ENCODE peak calls at places on chromosomes 5 and 9, in five cellular contexts. One of them, this sample, is unnamed.

GRCh38 chr5:11110128-11110527 is 349.1 kb upstream of the DAP start:
- DNase-seq in HepG2: no peak
- DNase-seq in WTC11: no peak
- DNase-seq in GM12878: no peak
- DNase-seq in K562: no peak
- DNase-seq in this sample: no peak

GRCh38 chr9:94697972-94698581 is 28.4 kb upstream of the AOPEP start:
- DNase-seq in HepG2: peak
- DNase-seq in WTC11: no peak
- DNase-seq in GM12878: no peak
- DNase-seq in K562: no peak
- DNase-seq in this sample: no peak

GRCh38 chr5:104498281-104498680 is 935.7 kb upstream of the NUDT12 start:
- DNase-seq in HepG2: no peak
- DNase-seq in WTC11: no peak
- DNase-seq in GM12878: no peak
- DNase-seq in K562: no peak
- DNase-seq in this sample: no peak

GRCh38 chr5:179873711-179874110 is 15.1 kb upstream of the MRNIP start:
- DNase-seq in HepG2: no peak
- DNase-seq in WTC11: no peak
- DNase-seq in GM12878: no peak
- DNase-seq in K562: no peak
- DNase-seq in this sample: no peak

GRCh38 chr5:142087920-142088679 is 20.5 kb upstream of the NDFIP1 start:
- DNase-seq in HepG2: no peak
- DNase-seq in WTC11: no peak
- DNase-seq in GM12878: no peak
- DNase-seq in K562: no peak
- DNase-seq in this sample: no peak

GRCh38 chr5:143454936-143455516 is 51.5 kb upstream of the NR3C1 start:
- DNase-seq in HepG2: no peak
- DNase-seq in WTC11: no peak
- DNase-seq in GM12878: no peak
- DNase-seq in K562: no peak
- DNase-seq in this sample: no peak

GRCh38 chr9:79592736-79593493 is 21.1 kb downstream of the TLE4 start:
- DNase-seq in HepG2: no peak
- DNase-seq in WTC11: no peak
- DNase-seq in GM12878: no peak
- DNase-seq in K562: no peak
- DNase-seq in this sample: no peak

GRCh38 chr5:178291969-178292825 is 59.6 kb upstream of the PHYKPL start:
- DNase-seq in HepG2: no peak
- DNase-seq in WTC11: no peak
- DNase-seq in GM12878: no peak
- DNase-seq in K562: no peak
- DNase-seq in this sample: no peak

GRCh38 chr5:50744761-50745160 is 78.3 kb downstream of the PARP8 start:
- DNase-seq in HepG2: no peak
- DNase-seq in WTC11: no peak
- DNase-seq in GM12878: peak
- DNase-seq in K562: no peak
- DNase-seq in this sample: no peak
- TF ChIP-seq ATF2 in HepG2: no peak
- TF ChIP-seq ATF2 in WTC11: no peak
- TF ChIP-seq ATF2 in GM12878: no peak
- TF ChIP-seq ATF2 in K562: no peak
- TF ChIP-seq ATF2 in this sample: no peak

GRCh38 chr5:146068977-146069779 is 36.2 kb downstream of the PLAC8L1 start:
- DNase-seq in HepG2: no peak
- DNase-seq in WTC11: no peak
- DNase-seq in GM12878: no peak
- DNase-seq in K562: no peak
- DNase-seq in this sample: no peak
- TF ChIP-seq ATF2 in HepG2: no peak
- TF ChIP-seq ATF2 in WTC11: no peak
- TF ChIP-seq ATF2 in GM12878: no peak
- TF ChIP-seq ATF2 in K562: no peak
- TF ChIP-seq ATF2 in this sample: no peak

GRCh38 chr5:98774192-98775046 is 956 bp downstream of the RGMB start:
- DNase-seq in HepG2: peak
- DNase-seq in WTC11: peak
- DNase-seq in GM12878: no peak
- DNase-seq in K562: no peak
- DNase-seq in this sample: no peak
- TF ChIP-seq ATF2 in HepG2: no peak
- TF ChIP-seq ATF2 in WTC11: no peak
- TF ChIP-seq ATF2 in GM12878: no peak
- TF ChIP-seq ATF2 in K562: no peak
- TF ChIP-seq ATF2 in this sample: no peak

DNA sequence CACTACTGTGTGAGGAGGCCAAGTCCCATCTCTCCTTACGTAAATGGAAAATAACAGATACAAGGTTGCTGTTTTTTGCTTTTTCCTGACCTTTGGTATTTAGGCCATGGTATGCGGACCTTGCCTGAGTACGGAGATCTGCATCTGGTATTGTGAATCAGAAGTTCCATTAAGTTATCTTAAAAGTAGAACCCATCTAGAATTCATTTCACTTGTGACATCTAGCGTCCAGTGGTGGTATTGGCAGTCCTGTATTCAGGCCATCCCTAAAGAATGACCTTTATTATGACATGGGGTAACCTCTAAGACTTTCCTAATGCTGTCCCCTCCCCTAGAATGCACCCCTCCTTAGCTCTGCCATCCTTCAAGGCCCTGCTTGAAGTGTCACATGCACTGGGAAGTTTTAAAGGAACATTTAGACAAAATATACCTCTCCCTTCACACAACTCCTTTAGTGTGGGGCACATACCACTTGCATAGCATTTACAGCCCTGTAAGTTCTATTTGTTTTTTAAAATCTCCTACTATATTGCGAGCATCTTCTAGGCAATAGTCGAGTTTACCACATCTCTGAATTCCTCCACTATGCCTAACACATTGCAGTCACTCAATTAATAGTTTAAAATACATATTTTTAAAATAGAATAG is 1.9 kb upstream of the SPDL1 start:
- DNase-seq in HepG2: peak
- DNase-seq in WTC11: peak
- DNase-seq in GM12878: no peak
- DNase-seq in K562: peak
- DNase-seq in this sample: peak
- TF ChIP-seq ATF2 in HepG2: no peak
- TF ChIP-seq ATF2 in WTC11: no peak
- TF ChIP-seq ATF2 in GM12878: no peak
- TF ChIP-seq ATF2 in K562: no peak
- TF ChIP-seq ATF2 in this sample: no peak

GRCh38 chr5:105670586-105670985 is 2000.2 kb downstream of the EFNA5 start:
- DNase-seq in HepG2: peak
- DNase-seq in WTC11: no peak
- DNase-seq in GM12878: no peak
- DNase-seq in K562: no peak
- DNase-seq in this sample: no peak
- TF ChIP-seq ATF2 in HepG2: no peak
- TF ChIP-seq ATF2 in WTC11: no peak
- TF ChIP-seq ATF2 in GM12878: no peak
- TF ChIP-seq ATF2 in K562: no peak
- TF ChIP-seq ATF2 in this sample: no peak

GRCh38 chr5:78547731-78548189 is 100.8 kb downstream of the LHFPL2 start:
- DNase-seq in HepG2: no peak
- DNase-seq in WTC11: no peak
- DNase-seq in GM12878: no peak
- DNase-seq in K562: no peak
- DNase-seq in this sample: no peak
- TF ChIP-seq ATF2 in HepG2: no peak
- TF ChIP-seq ATF2 in WTC11: no peak
- TF ChIP-seq ATF2 in GM12878: no peak
- TF ChIP-seq ATF2 in K562: no peak
- TF ChIP-seq ATF2 in this sample: no peak

GRCh38 chr9:77163889-77164288 is 13.4 kb upstream of the VPS13A start:
- DNase-seq in HepG2: no peak
- DNase-seq in WTC11: no peak
- DNase-seq in GM12878: no peak
- DNase-seq in K562: no peak
- DNase-seq in this sample: no peak
- TF ChIP-seq ATF2 in HepG2: no peak
- TF ChIP-seq ATF2 in WTC11: no peak
- TF ChIP-seq ATF2 in GM12878: no peak
- TF ChIP-seq ATF2 in K562: no peak
- TF ChIP-seq ATF2 in this sample: no peak

This sample was measured in H1.